ENCODE peak calls at places on chromosomes 11 and 22, in six cellular contexts. G is left ventricle myocardium inferior, E is AG04450, S is NCI-H1930, P is neuronal stem cell, R is RPMI7951. O is an unnamed sample.

GRCh38 chr11:44357734-44358133 is 47.8 kb upstream of the ALX4 start:
- DNase-seq in G (no peak), E (no peak), S (no peak), P (no peak), R (no peak), O (no peak)

GRCh38 chr11:101555366-101555765 is 28.4 kb downstream of the TRPC6 start:
- DNase-seq in G (no peak), E (no peak), S (no peak), P (no peak), R (no peak), O (no peak)

GRCh38 chr11:125923012-125923579 is 18.8 kb downstream of the DDX25 start:
- DNase-seq in G (peak), E (peak), S (peak), P (peak), R (peak), O (peak)

GRCh38 chr11:33646629-33647028 is 54.0 kb downstream of the C11orf91 start:
- DNase-seq in G (no peak), E (no peak), S (no peak), P (no peak), R (no peak), O (no peak)

GRCh38 chr11:15526859-15527450 is 412.2 kb downstream of the INSC start:
- DNase-seq in G (no peak), E (no peak), S (no peak), P (no peak), R (no peak), O (no peak)

GRCh38 chr11:117930668-117931330 is 1.6 kb upstream of the TMPRSS13 start:
- DNase-seq in G (no peak), E (no peak), S (no peak), P (no peak), R (no peak), O (no peak)

GRCh38 chr11:45098929-45099328 is 47.5 kb upstream of the PRDM11 start:
- DNase-seq in G (no peak), E (no peak), S (no peak), P (no peak), R (peak), O (no peak)

GRCh38 chr11:9397746-9398680 is 13.6 kb downstream of the IPO7 start:
- DNase-seq in G (no peak), E (no peak), S (no peak), P (no peak), R (peak), O (no peak)

GRCh38 chr11:133338588-133338987 is 193.7 kb downstream of the OPCML start:
- DNase-seq in G (no peak), E (no peak), S (no peak), P (no peak), R (no peak), O (no peak)

GRCh38 chr11:33208150-33208549 is 46.9 kb upstream of the CSTF3 start:
- DNase-seq in G (no peak), E (no peak), S (no peak), P (no peak), R (no peak), O (no peak)

GRCh38 chr11:114193730-114194674 is 102.2 kb upstream of the NNMT start:
- DNase-seq in G (no peak), E (no peak), S (no peak), P (no peak), R (no peak), O (no peak)

GRCh38 chr11:112118176-112118575 is 31.5 kb downstream of the SDHD start:
- DNase-seq in G (no peak), E (no peak), S (no peak), P (no peak), R (no peak), O (no peak)

GRCh38 chr11:114315749-114316368 is 19.7 kb downstream of the NNMT start:
- DNase-seq in G (no peak), E (no peak), S (peak), P (no peak), R (no peak), O (no peak)

GRCh38 chr22:48609279-48609865 is 1218.3 kb downstream of the BRD1 start:
- DNase-seq in G (no peak), E (no peak), S (no peak), P (no peak), R (no peak), O (no peak)

GRCh38 chr11:92888701-92889100 is 80.8 kb upstream of the MTNR1B start:
- DNase-seq in G (no peak), E (no peak), S (no peak), P (no peak), R (peak), O (no peak)

GRCh38 chr11:69213964-69214363 is 58.2 kb downstream of the SMIM38 start:
- DNase-seq in G (no peak), E (no peak), S (no peak), P (no peak), R (no peak), O (no peak)

GRCh38 chr11:14411818-14412217 is 52.8 kb upstream of the RRAS2 start:
- DNase-seq in G (peak), E (peak), S (no peak), P (no peak), R (peak), O (no peak)

GRCh38 chr11:125939081-125939521 is 6.7 kb upstream of the VSIG10L2 start:
- DNase-seq in G (no peak), E (no peak), S (no peak), P (no peak), R (no peak), O (no peak)

GRCh38 chr22:19554834-19555404 is 30.7 kb upstream of the CLDN5 start:
- DNase-seq in G (no peak), E (no peak), S (no peak), P (peak), R (peak), O (no peak)

GRCh38 chr11:127680146-127680545 is 679.6 kb upstream of the KIRREL3 start:
- DNase-seq in G (no peak), E (no peak), S (no peak), P (no peak), R (no peak), O (no peak)

GRCh38 chr11:10358696-10359095 is 53.8 kb downstream of the ADM start:
- DNase-seq in G (no peak), E (no peak), S (no peak), P (no peak), R (no peak), O (peak)

GRCh38 chr11:33899383-33900037 is 7.6 kb upstream of the LMO2 start:
- DNase-seq in G (peak), E (peak), S (no peak), P (no peak), R (peak), O (no peak)

GRCh38 chr11:59999732-60000131 is 17.2 kb upstream of the OOSP4B start:
- DNase-seq in G (no peak), E (no peak), S (no peak), P (no peak), R (no peak), O (no peak)

GRCh38 chr22:48677168-48677520 is 1150.5 kb downstream of the BRD1 start:
- DNase-seq in G (no peak), E (no peak), S (no peak), P (no peak), R (no peak), O (no peak)